ENCODE peak calls at places on chromosomes 4 and X, in four cellular contexts. C is HepG2, Q is K562, E is GM12878. Y is an unnamed sample.

GRCh38 chr4:62560858-62561257 is 1360.7 kb downstream of the ADGRL3 start:
- DNase-seq in Q (no peak), E (no peak), C (no peak), Y (no peak)

GRCh38 chr4:139916041-139916440 is 237.9 kb downstream of the MAML3 start:
- DNase-seq in E (no peak), C (no peak), Q (no peak), Y (no peak)

GRCh38 chr4:20368926-20369325 is 117.2 kb downstream of the SLIT2 start:
- DNase-seq in Q (no peak), C (no peak), E (no peak), Y (no peak)

GRCh38 chr4:30744957-30745640 is 24.9 kb downstream of the PCDH7 start:
- DNase-seq in Q (no peak), E (no peak), C (no peak), Y (no peak)

GRCh38 chrX:132169554-132169953 is 41.7 kb upstream of the FRMD7 start:
- DNase-seq in C (peak; percentile 13), E (no peak), Q (no peak), Y (no peak)

GRCh38 chr4:74671074-74671698 is 123.1 kb downstream of the BTC start:
- DNase-seq in E (no peak), C (peak; percentile 69), Q (peak; percentile 13), Y (peak; percentile 84)

GRCh38 chr4:13990596-13991589 is 363.4 kb upstream of the BOD1L1 start:
- DNase-seq in C (peak; percentile 20), E (no peak), Q (no peak), Y (peak; percentile 91)

GRCh38 chr4:185395255-185395955 is at the start of gene LRP2BP:
- DNase-seq in Q (no peak), C (peak; percentile 59), E (peak; percentile 48), Y (no peak)

GRCh38 chr4:16269742-16270522 is 43.7 kb upstream of the TAPT1 start:
- DNase-seq in E (no peak), Q (no peak), C (no peak), Y (no peak)

GRCh38 chr4:6019316-6020263 is 1.4 kb upstream of the C4orf50 start:
- DNase-seq in E (no peak), C (peak; percentile 27), Q (peak; percentile 75), Y (peak; percentile 44)

GRCh38 chr4:176794151-176794550 is 1.4 kb upstream of the VEGFC start:
- DNase-seq in Q (no peak), C (no peak), E (no peak), Y (peak; percentile 79)

GRCh38 chr4:56067826-56068225 is 119.1 kb downstream of the CEP135 start:
- DNase-seq in E (no peak), C (no peak), Q (no peak), Y (no peak)

GRCh38 chr4:14379148-14379547 is 623.1 kb upstream of the CPEB2 start:
- DNase-seq in C (no peak), E (no peak), Q (no peak), Y (no peak)

GRCh38 chr4:41613782-41614181 is 75.8 kb downstream of the LIMCH1 start:
- DNase-seq in E (no peak), Q (no peak), C (no peak), Y (no peak)

GRCh38 chrX:22650691-22651090 is 349.1 kb upstream of the DDX53 start:
- DNase-seq in Q (no peak), E (no peak), C (no peak), Y (no peak)

GRCh38 chr4:22668301-22668700 is 24.4 kb upstream of the GBA3 start:
- DNase-seq in Q (no peak), C (no peak), E (no peak), Y (no peak)

GRCh38 chr4:92215471-92215870 is 88.3 kb upstream of the GRID2 start:
- DNase-seq in E (no peak), C (no peak), Q (no peak), Y (no peak)

GRCh38 chrX:83819304-83819703 is 41.6 kb upstream of the CYLC1 start:
- DNase-seq in C (no peak), Q (no peak), E (no peak), Y (no peak)

GRCh38 chr4:145507636-145508035 is 26.0 kb downstream of the SMAD1 start:
- DNase-seq in C (peak; percentile 21), E (no peak), Q (no peak), Y (peak; percentile 8)

GRCh38 chr4:142960134-142960533 is 114.0 kb upstream of the INPP4B start:
- DNase-seq in C (no peak), Q (no peak), E (no peak), Y (no peak)

GRCh38 chr4:23320881-23321612 is 568.8 kb downstream of the PPARGC1A start:
- DNase-seq in C (no peak), Q (no peak), E (no peak), Y (no peak)

GRCh38 chrX:84205276-84205675 is 17.3 kb upstream of the RPS6KA6 start:
- DNase-seq in E (no peak), C (no peak), Q (no peak), Y (no peak)

GRCh38 chr4:99649778-99650177 is 7.8 kb downstream of the C4orf54 start:
- DNase-seq in Q (no peak), E (no peak), C (no peak), Y (no peak)

GRCh38 chr4:31674313-31674947 is 954.3 kb downstream of the PCDH7 start:
- DNase-seq in Q (no peak), E (no peak), C (no peak), Y (no peak)

GRCh38 chr4:170990989-170991589 is 822.1 kb upstream of the GALNTL6 start:
- DNase-seq in E (no peak), C (peak; percentile 23), Q (no peak), Y (peak; percentile 10)
- TF ChIP-seq CHD4 in E (no peak), C (no peak), Q (no peak), Y (no peak)

GRCh38 chr4:181970356-181970755 is 272.8 kb upstream of the TENM3 start:
- DNase-seq in C (no peak), E (no peak), Q (no peak), Y (no peak)

GRCh38 chr4:181968371-181968770 is 274.8 kb upstream of the TENM3 start:
- DNase-seq in C (no peak), Q (no peak), E (no peak), Y (no peak)

GRCh38 chr4:181971411-181971810 is 271.8 kb upstream of the TENM3 start:
- DNase-seq in C (no peak), Q (no peak), E (no peak), Y (no peak)

GRCh38 chr4:181967401-181967800 is 275.8 kb upstream of the TENM3 start:
- DNase-seq in Q (no peak), C (no peak), E (no peak), Y (no peak)

DNA sequence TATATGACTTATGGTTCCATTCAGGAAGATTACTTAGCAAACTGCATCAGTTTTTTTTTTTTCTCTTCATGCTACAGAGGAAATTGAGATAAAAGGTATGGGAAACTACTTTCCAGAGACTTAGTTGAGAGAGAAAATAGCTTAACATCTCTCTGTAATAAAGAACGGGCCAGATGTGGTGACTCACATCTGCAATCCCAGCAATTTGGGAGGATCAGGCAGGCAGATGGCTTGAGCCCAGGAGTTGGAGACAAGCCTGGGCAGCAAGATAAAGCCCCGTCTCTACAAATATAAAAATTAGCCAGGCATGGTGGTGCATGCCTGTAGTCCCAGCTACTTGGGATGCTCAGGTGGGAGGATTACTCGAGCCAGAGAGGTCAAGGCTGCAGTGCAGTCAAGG is 271.2 kb upstream of the TENM3 start:
- DNase-seq in Q (no peak), E (no peak), C (no peak), Y (no peak)
- H3K4me2 ChIP-seq in Q (no peak overlapping the region), E (peak overlapping the region; percentile 32), C (no peak overlapping the region), Y (no peak overlapping the region)

DNA sequence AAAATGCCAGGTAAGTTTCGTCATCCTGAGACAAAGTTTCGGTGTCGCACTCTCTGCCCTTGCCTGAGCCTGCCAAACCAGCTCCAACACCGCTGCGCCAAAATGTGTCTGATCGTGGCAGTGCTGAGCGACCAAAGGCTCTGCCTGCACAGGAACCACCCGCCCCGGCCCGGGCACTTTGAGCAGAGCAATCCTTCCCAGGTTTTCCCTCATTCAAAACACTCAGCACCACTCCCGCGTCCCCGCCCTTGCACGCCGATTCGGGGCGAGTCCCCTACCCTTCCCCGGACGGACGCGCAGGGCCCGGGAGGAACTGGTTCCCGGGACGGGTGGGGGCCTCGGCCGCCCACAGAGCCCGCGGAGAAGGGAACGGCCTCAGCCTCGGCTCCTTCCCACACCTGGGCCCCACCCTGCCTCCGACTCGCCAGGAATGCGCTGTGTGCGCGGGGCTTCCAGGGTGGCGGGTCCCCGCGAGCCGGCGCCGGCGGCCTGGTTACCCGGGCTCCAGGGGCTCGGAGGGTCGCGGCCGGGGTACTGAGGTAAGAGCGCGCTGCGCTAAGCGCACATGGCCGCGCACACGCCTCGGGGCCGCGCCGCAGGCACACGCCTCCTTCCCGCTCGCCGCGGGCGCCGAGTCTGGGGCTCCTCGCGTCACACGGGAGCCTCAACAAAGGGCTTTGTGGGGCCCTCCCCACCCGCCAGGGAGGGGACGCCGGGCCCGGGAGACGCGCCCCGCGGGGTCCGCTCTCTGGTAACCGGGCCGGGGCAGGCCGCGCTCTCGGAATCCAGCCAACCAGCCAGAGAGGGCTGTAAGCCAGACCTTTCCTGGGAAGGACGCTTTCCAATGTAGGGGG is at the start of gene C4orf36:
- DNase-seq in Q (peak; percentile 46), E (no peak), C (no peak), Y (peak; percentile 76)
- TF ChIP-seq CHD4 in Q (no peak), E (no peak), C (no peak), Y (no peak)

GRCh38 chr4:168877407-168877778 is 132.7 kb downstream of the CBR4 start:
- DNase-seq in Q (no peak), C (no peak), E (no peak), Y (no peak)

GRCh38 chr4:168879178-168879577 is 130.9 kb downstream of the CBR4 start:
- DNase-seq in E (no peak), C (no peak), Q (no peak), Y (no peak)

GRCh38 chr4:168880087-168880675 is 129.9 kb downstream of the CBR4 start:
- DNase-seq in Q (no peak), E (no peak), C (no peak), Y (no peak)

GRCh38 chr4:168876106-168876505 is 133.9 kb downstream of the CBR4 start:
- DNase-seq in E (no peak), Q (no peak), C (no peak), Y (no peak)

GRCh38 chr4:168877779-168878491 is 132.1 kb downstream of the CBR4 start:
- DNase-seq in E (no peak), Q (no peak), C (no peak), Y (no peak)
- H3K4me2 ChIP-seq in E (peak overlapping the region; percentile 62), Q (no peak overlapping the region), C (no peak overlapping the region), Y (no peak overlapping the region)

GRCh38 chr4:69089388-69089787 is 6.9 kb upstream of the UGT2B7 start:
- DNase-seq in E (no peak), Q (no peak), C (no peak), Y (no peak)
- TF ChIP-seq CHD4 in E (no peak), Q (no peak), C (no peak), Y (no peak)

DNA sequence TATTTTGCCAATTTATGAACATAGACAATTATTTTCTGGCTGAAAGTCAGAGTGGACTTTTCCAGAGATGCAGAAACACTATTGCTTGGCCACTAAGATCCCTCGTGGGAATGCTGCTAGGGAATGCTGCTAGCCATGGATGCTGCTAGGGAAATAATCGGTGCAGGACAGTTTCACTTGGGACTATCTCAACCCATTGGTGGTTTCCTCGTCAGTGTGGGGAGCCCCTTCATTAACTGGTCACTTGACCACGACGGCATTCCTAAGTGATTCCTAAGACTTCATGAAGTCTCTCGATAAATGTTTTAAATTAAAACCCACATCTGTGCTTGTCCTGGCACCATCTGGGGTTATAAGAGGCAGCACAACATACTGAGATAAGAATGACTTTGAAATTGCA is 173.1 kb downstream of the SMIM20 start:
- DNase-seq in E (no peak), Q (no peak), C (no peak), Y (no peak)
- H3K4me2 ChIP-seq in E (no peak overlapping the region), Q (no peak overlapping the region), C (no peak overlapping the region), Y (no peak overlapping the region)

Y was measured in A549.